ENCODE peak calls at places on chromosomes 5 and 9, in four cellular contexts. K is brain microvascular endothelial cell, C is cardiac fibroblast, E is EH. Y is an unnamed sample.

GRCh38 chr5:1255081-1255561 is 29.9 kb downstream of the SLC6A18 start:
- DNase-seq in K (no peak), E (peak; percentile 74), C (no peak), Y (no peak)

GRCh38 chr5:139961435-139962157 is 81.5 kb downstream of the NRG2 start:
- DNase-seq in K (no peak), C (no peak), E (peak; percentile 14), Y (no peak)

GRCh38 chr5:38921174-38921573 is 75.4 kb downstream of the OSMR start:
- DNase-seq in E (peak; percentile 25), K (no peak), C (no peak), Y (no peak)

GRCh38 chr5:57895766-57896165 is 413.2 kb upstream of the ACTBL2 start:
- DNase-seq in K (no peak), E (peak; percentile 64), C (no peak), Y (no peak)

GRCh38 chr5:126198509-126198908 is 224.7 kb upstream of the GRAMD2B start:
- DNase-seq in C (no peak), K (no peak), E (no peak), Y (no peak)

GRCh38 chr9:125296843-125297372 is 35.3 kb downstream of the GAPVD1 start:
- DNase-seq in E (no peak), C (no peak), K (no peak), Y (no peak)

GRCh38 chr5:180352116-180352975 is 790 bp downstream of the GFPT2 start:
- DNase-seq in K (no peak), E (peak; percentile 28), C (peak; percentile 36), Y (no peak)

GRCh38 chr5:83503662-83504061 is 32.1 kb downstream of the VCAN start:
- DNase-seq in E (no peak), K (no peak), C (peak; percentile 51), Y (no peak)

GRCh38 chr5:80408475-80408875 is 611 bp downstream of the ZFYVE16 start:
- DNase-seq in K (peak; percentile 30), E (peak; percentile 66), C (peak; percentile 50), Y (no peak)

GRCh38 chr9:123102380-123103113 is 69.1 kb downstream of the GPR21 start:
- DNase-seq in C (peak; percentile 18), K (peak; percentile 12), E (peak; percentile 46), Y (no peak)

GRCh38 chr5:157212307-157212706 is 31.7 kb downstream of the ITK start:
- DNase-seq in E (no peak), K (no peak), C (no peak), Y (no peak)

GRCh38 chr5:31465282-31465681 is 66.6 kb downstream of the DROSHA start:
- DNase-seq in K (no peak), E (no peak), C (no peak), Y (no peak)

GRCh38 chr5:530001-530400 is 5.8 kb upstream of the SLC9A3 start:
- DNase-seq in E (no peak), K (no peak), C (no peak), Y (no peak)

GRCh38 chr5:172659909-172660628 is 19.0 kb downstream of the NEURL1B start:
- DNase-seq in C (peak; percentile 74), K (peak; percentile 87), E (peak; percentile 95), Y (peak; percentile 92)

GRCh38 chr5:170451764-170452365 is 52.0 kb upstream of the KCNIP1 start:
- DNase-seq in E (peak; percentile 46), C (peak; percentile 90), K (peak; percentile 12), Y (no peak)

GRCh38 chr5:148425808-148426207 is 42.0 kb downstream of the FBXO38 start:
- DNase-seq in E (peak; percentile 20), K (peak; percentile 1), C (no peak), Y (no peak)

GRCh38 chr9:137759117-137759516 is 118.5 kb upstream of the CACNA1B start:
- DNase-seq in E (no peak), C (no peak), K (no peak), Y (no peak)

GRCh38 chr5:6788956-6789649 is 75.9 kb downstream of the TENT4A start:
- DNase-seq in C (no peak), E (no peak), K (no peak), Y (no peak)

GRCh38 chr5:107542428-107542827 is 128.3 kb downstream of the EFNA5 start:
- DNase-seq in K (peak; percentile 95), E (peak; percentile 68), C (peak; percentile 98), Y (no peak)